ENCODE peak calls at places on chromosomes 3 and 15, in four cellular contexts. G is AG10803, K is posterior vena cava, D is amygdala. N is an unnamed sample.

GRCh38 chr3:132448211-132448961 is 31.1 kb downstream of the DNAJC13 start:
- DNase-seq in G (peak), K (no peak), D (no peak), N (no peak)

GRCh38 chr15:29638781-29639180 is 183.5 kb downstream of the TJP1 start:
- DNase-seq in G (no peak), K (no peak), D (no peak), N (no peak)

GRCh38 chr15:31270767-31271166 is 55.9 kb upstream of the KLF13 start:
- DNase-seq in G (no peak), K (peak), D (no peak), N (no peak)

GRCh38 chr3:172617013-172617706 is 93.7 kb downstream of the NCEH1 start:
- DNase-seq in G (no peak), K (no peak), D (no peak), N (no peak)

GRCh38 chr3:167605871-167606270 is 47.9 kb downstream of the WDR49 start:
- DNase-seq in G (no peak), K (no peak), D (no peak), N (no peak)

GRCh38 chr3:122077293-122078234 is 22.4 kb downstream of the CD86 start:
- DNase-seq in G (no peak), K (no peak), D (no peak), N (no peak)

GRCh38 chr3:177960014-177960413 is 576.2 kb upstream of the KCNMB2 start:
- DNase-seq in G (peak), K (no peak), D (no peak), N (no peak)

GRCh38 chr3:64888165-64888564 is 200.4 kb upstream of the ADAMTS9 start:
- DNase-seq in G (peak), K (no peak), D (no peak), N (no peak)

GRCh38 chr15:65996901-65997300 is 127.6 kb downstream of the RAB11A start:
- DNase-seq in G (no peak), K (no peak), D (no peak), N (no peak)

GRCh38 chr15:64354683-64355558 is 1.1 kb downstream of the CSNK1G1 start:
- DNase-seq in G (no peak), K (no peak), D (no peak), N (no peak)

GRCh38 chr15:55168350-55168974 is 28.3 kb downstream of the RSL24D1 start:
- DNase-seq in G (peak), K (no peak), D (no peak), N (peak)

GRCh38 chr3:43231276-43232000 is 54.9 kb upstream of the SNRK start:
- DNase-seq in G (peak), K (no peak), D (no peak), N (no peak)

GRCh38 chr3:134426660-134427181 is 52.5 kb upstream of the AMOTL2 start:
- DNase-seq in G (peak), K (no peak), D (no peak), N (no peak)

GRCh38 chr3:37504583-37505357 is 330.4 kb upstream of the LRRFIP2 start:
- DNase-seq in G (no peak), K (no peak), D (no peak), N (no peak)

GRCh38 chr3:38003371-38003816 is 12.8 kb downstream of the VILL start:
- DNase-seq in G (peak), K (peak), D (peak), N (peak)

GRCh38 chr3:136752046-136752326 is 192 bp downstream of the STAG1 start:
- DNase-seq in G (no peak), K (no peak), D (peak), N (no peak)

GRCh38 chr3:169245631-169246030 is 417.9 kb downstream of the MECOM start:
- DNase-seq in G (no peak), K (no peak), D (no peak), N (no peak)

GRCh38 chr3:177898185-177898584 is 638.1 kb upstream of the KCNMB2 start:
- DNase-seq in G (no peak), K (no peak), D (no peak), N (no peak)

GRCh38 chr3:188497021-188497420 is 343.1 kb downstream of the LPP start:
- DNase-seq in G (peak), K (no peak), D (no peak), N (no peak)

GRCh38 chr15:51299187-51300015 is 39.0 kb downstream of the CYP19A1 start:
- DNase-seq in G (no peak), K (no peak), D (no peak), N (peak)

GRCh38 chr3:77945320-77945719 is 905.4 kb downstream of the ROBO2 start:
- DNase-seq in G (no peak), K (no peak), D (no peak), N (no peak)